ENCODE peak calls at places on chromosome 18, in ten cellular contexts. A is Calu3, F is NCI-H1105, G is cardiac fibroblast, D is GM12891, V is skeletal muscle cell, S is NCI-H69, K is activated T-cell treated with anti-CD3 and anti-CD28 coated beads for 1 hour, T is NCI-H82, M is ELR. C is an unnamed sample.

GRCh38 chr18:13185675-13186198 is 32.8 kb upstream of the LDLRAD4 start:
- DNase-seq in A (no peak), F (no peak), G (no peak), D (no peak), V (no peak), S (no peak), K (no peak), T (no peak), M (no peak), C (no peak)

GRCh38 chr18:79200546-79201268 is 131.5 kb downstream of the ATP9B start:
- DNase-seq in A (no peak), F (no peak), G (peak), D (no peak), V (no peak), S (peak), K (no peak), T (peak), M (peak), C (no peak)

GRCh38 chr18:73121207-73121606 is 253.4 kb upstream of the NETO1 start:
- DNase-seq in A (no peak), F (no peak), G (no peak), D (no peak), V (no peak), S (no peak), K (no peak), T (no peak), M (no peak), C (no peak)

GRCh38 chr18:75247601-75248421 is 37.2 kb downstream of the TSHZ1 start:
- DNase-seq in A (no peak), F (no peak), G (peak), D (no peak), V (no peak), S (peak), K (no peak), T (no peak), M (peak), C (no peak)

GRCh38 chr18:63339920-63340484 is 20.4 kb upstream of the BCL2 start:
- DNase-seq in A (peak), F (peak), G (peak), D (no peak), V (no peak), S (peak), K (peak), T (peak), M (peak), C (no peak)

GRCh38 chr18:62486290-62486964 is 36.4 kb upstream of the ZCCHC2 start:
- DNase-seq in A (peak), F (peak), G (peak), D (no peak), V (peak), S (peak), K (no peak), T (peak), M (peak), C (peak)

GRCh38 chr18:44602845-44603244 is 77.8 kb upstream of the SETBP1 start:
- DNase-seq in A (no peak), F (no peak), G (no peak), D (no peak), V (no peak), S (peak), K (no peak), T (no peak), M (peak), C (no peak)

GRCh38 chr18:35477497-35477896 is 20.3 kb downstream of the INO80C start:
- DNase-seq in A (no peak), F (no peak), G (no peak), D (no peak), V (no peak), S (no peak), K (no peak), T (no peak), M (no peak), C (no peak)